ENCODE peak calls at places on chromosomes 6 and 20, in six cellular contexts. C, N, M, T, L and V are unnamed samples.

GRCh38 chr6:145816392-145816791 is 1.8 kb upstream of the FBXO30 start:
- DNase-seq in C (no peak), N (no peak), M (no peak), T (no peak), L (no peak), V (no peak)

GRCh38 chr20:47330933-47331708 is 25.4 kb downstream of the ZMYND8 start:
- DNase-seq in C (no peak), N (no peak), M (peak), T (no peak), L (peak), V (peak)

GRCh38 chr6:148192310-148192709 is 150.3 kb upstream of the SASH1 start:
- DNase-seq in C (no peak), N (no peak), M (no peak), T (no peak), L (peak), V (peak)

GRCh38 chr20:22921595-22922421 is 113.3 kb upstream of the SSTR4 start:
- DNase-seq in C (no peak), N (no peak), M (peak), T (no peak), L (peak), V (peak)

GRCh38 chr6:10071631-10072220 is 343.1 kb downstream of the TFAP2A start:
- DNase-seq in C (no peak), N (no peak), M (no peak), T (no peak), L (no peak), V (no peak)

GRCh38 chr6:170429457-170429856 is 122.9 kb downstream of the FAM120B start:
- DNase-seq in C (no peak), N (no peak), M (no peak), T (peak), L (peak), V (no peak)

GRCh38 chr6:134436281-134436815 is 118.4 kb upstream of the SGK1 start:
- DNase-seq in C (no peak), N (no peak), M (peak), T (peak), L (peak), V (peak)

GRCh38 chr6:144214622-144215401 is 64.5 kb downstream of the STX11 start:
- DNase-seq in C (no peak), N (no peak), M (no peak), T (no peak), L (no peak), V (no peak)

GRCh38 chr6:16766043-16766521 is 4.8 kb upstream of the ATXN1 start:
- DNase-seq in C (no peak), N (no peak), M (peak), T (no peak), L (peak), V (peak)

GRCh38 chr6:141463237-141463977 is 669.3 kb upstream of the GJE1 start:
- DNase-seq in C (no peak), N (no peak), M (no peak), T (no peak), L (peak), V (peak)

GRCh38 chr6:166318649-166319600 is 10.7 kb upstream of the PRR18 start:
- DNase-seq in C (no peak), N (no peak), M (no peak), T (peak), L (no peak), V (no peak)

GRCh38 chr6:30163090-30163917 is at the start of gene TRIM15:
- DNase-seq in C (no peak), N (no peak), M (no peak), T (no peak), L (no peak), V (no peak)

GRCh38 chr6:13248053-13248452 is 80.3 kb downstream of the TBC1D7 start:
- DNase-seq in C (no peak), N (no peak), M (no peak), T (peak), L (peak), V (peak)

GRCh38 chr6:28838289-28838633 is 85.5 kb downstream of the TRIM27 start:
- DNase-seq in C (no peak), N (peak), M (peak), T (peak), L (peak), V (peak)

GRCh38 chr20:63836335-63837133 is 5.5 kb upstream of the ZBTB46 start:
- DNase-seq in C (no peak), N (no peak), M (no peak), T (no peak), L (no peak), V (no peak)

GRCh38 chr6:907928-908327 is 215.0 kb upstream of the EXOC2 start:
- DNase-seq in C (no peak), N (no peak), M (no peak), T (no peak), L (no peak), V (no peak)

GRCh38 chr6:142929751-142930358 is 15.1 kb downstream of the HIVEP2 start:
- DNase-seq in C (no peak), N (no peak), M (no peak), T (no peak), L (peak), V (peak)

GRCh38 chr6:161169690-161170089 is 104.2 kb downstream of the AGPAT4 start:
- DNase-seq in C (no peak), N (no peak), M (no peak), T (peak), L (peak), V (peak)

GRCh38 chr6:131636880-131637792 is at the start of gene ENPP3:
- DNase-seq in C (no peak), N (no peak), M (no peak), T (no peak), L (no peak), V (peak)

GRCh38 chr6:30885999-30886896 is 1.9 kb downstream of the DDR1 start:
- DNase-seq in C (peak), N (peak), M (peak), T (peak), L (peak), V (peak)

GRCh38 chr20:15240801-15241200 is 903.4 kb upstream of the FLRT3 start:
- DNase-seq in C (no peak), N (no peak), M (no peak), T (no peak), L (no peak), V (no peak)

GRCh38 chr6:157242791-157243190 is 80.5 kb downstream of the TMEM242 start:
- DNase-seq in C (no peak), N (no peak), M (no peak), T (no peak), L (no peak), V (no peak)

GRCh38 chr6:148538251-148539190 is 195.9 kb downstream of the SASH1 start:
- DNase-seq in C (no peak), N (no peak), M (no peak), T (no peak), L (peak), V (peak)

GRCh38 chr6:119073307-119074051 is 5.0 kb downstream of the FAM184A start:
- DNase-seq in C (no peak), N (no peak), M (no peak), T (peak), L (no peak), V (no peak)

GRCh38 chr6:26556263-26557070 is 18.3 kb downstream of the HMGN4 start:
- DNase-seq in C (no peak), N (peak), M (peak), T (peak), L (peak), V (peak)

GRCh38 chr20:48786916-48787676 is 40.7 kb downstream of the PREX1 start:
- DNase-seq in C (no peak), N (no peak), M (no peak), T (no peak), L (no peak), V (no peak)

GRCh38 chr20:10715035-10715434 is 41.2 kb upstream of the JAG1 start:
- DNase-seq in C (no peak), N (no peak), M (no peak), T (no peak), L (peak), V (peak)

GRCh38 chr6:35259946-35260626 is 551 bp downstream of the ZNF76 start:
- DNase-seq in C (peak), N (peak), M (peak), T (peak), L (no peak), V (peak)

GRCh38 chr20:881051-881820 is 34.9 kb downstream of the ANGPT4 start:
- DNase-seq in C (no peak), N (no peak), M (no peak), T (peak), L (peak), V (peak)

GRCh38 chr6:47256361-47256760 is 53.3 kb downstream of the TNFRSF21 start:
- DNase-seq in C (no peak), N (no peak), M (no peak), T (no peak), L (no peak), V (no peak)

GRCh38 chr20:8117636-8118413 is 14.2 kb upstream of the PLCB1 start:
- DNase-seq in C (no peak), N (no peak), M (no peak), T (peak), L (no peak), V (no peak)

GRCh38 chr20:2837561-2837960 is 2.9 kb downstream of the PCED1A start:
- DNase-seq in C (no peak), N (no peak), M (no peak), T (no peak), L (no peak), V (no peak)

GRCh38 chr6:143634486-143634885 is 43.3 kb upstream of the PHACTR2 start:
- DNase-seq in C (no peak), N (no peak), M (peak), T (peak), L (no peak), V (peak)

GRCh38 chr6:79782775-79783174 is 151.6 kb downstream of the SH3BGRL2 start:
- DNase-seq in C (no peak), N (no peak), M (no peak), T (no peak), L (no peak), V (no peak)

GRCh38 chr6:79781916-79782315 is 150.8 kb downstream of the SH3BGRL2 start:
- DNase-seq in C (no peak), N (no peak), M (no peak), T (no peak), L (no peak), V (no peak)

GRCh38 chr6:79775222-79775621 is 144.1 kb downstream of the SH3BGRL2 start:
- DNase-seq in C (no peak), N (no peak), M (no peak), T (no peak), L (no peak), V (no peak)

GRCh38 chr6:79778794-79779193 is 147.7 kb downstream of the SH3BGRL2 start:
- DNase-seq in C (no peak), N (no peak), M (no peak), T (no peak), L (no peak), V (no peak)

DNA sequence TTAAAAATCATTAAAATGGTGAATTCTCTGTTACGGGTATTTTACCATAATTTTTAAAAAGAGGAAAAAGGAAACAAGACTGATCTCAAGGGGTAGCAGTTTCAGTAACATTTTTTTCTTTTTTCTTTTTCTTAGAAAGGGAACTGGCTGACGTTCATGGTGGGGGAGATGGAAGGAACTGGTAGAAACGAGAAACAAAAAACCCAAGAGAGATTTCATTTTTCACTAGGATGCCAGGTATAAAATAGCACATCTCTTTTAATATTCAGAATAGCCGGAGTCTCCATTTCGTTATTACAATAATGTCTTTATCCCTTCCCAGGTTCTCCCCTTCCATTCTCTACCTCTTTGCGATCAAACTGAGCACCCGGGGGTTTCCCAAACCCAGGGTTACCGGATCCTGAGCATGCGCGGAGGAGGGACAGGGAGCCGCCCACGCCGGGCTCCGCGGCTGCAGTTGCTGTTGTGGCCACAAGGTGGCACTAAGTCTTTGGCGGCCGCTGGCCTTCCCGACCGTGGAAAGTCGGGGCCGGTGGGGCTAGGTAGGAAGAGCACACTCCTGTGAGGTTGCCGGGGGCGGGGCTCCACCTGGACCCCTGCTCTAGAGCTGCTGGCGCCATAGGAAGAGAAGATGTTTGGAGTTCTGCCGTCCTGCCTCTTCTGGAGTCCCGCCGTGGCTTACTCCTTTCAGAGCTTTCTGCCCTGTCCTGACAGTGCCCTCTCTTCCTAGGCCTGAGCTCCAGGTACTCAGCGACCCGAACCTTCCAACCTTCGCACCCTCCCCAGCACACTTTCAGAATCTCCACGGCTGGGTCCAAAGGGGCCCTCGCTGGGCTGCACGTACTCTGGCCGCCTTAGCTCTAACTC is 146.8 kb downstream of the SH3BGRL2 start:
- DNase-seq in C (peak), N (peak), M (peak), T (peak), L (peak), V (peak)
- H3K4me3 ChIP-seq in C (no peak), N (no peak), M (peak), T (no peak), L (no peak), V (peak)

GRCh38 chr20:33404281-33404680 is 3.0 kb upstream of the CDK5RAP1 start:
- DNase-seq in C (no peak), N (no peak), M (no peak), T (no peak), L (no peak), V (no peak)

GRCh38 chr20:33407251-33407650 is 5.9 kb upstream of the CDK5RAP1 start:
- DNase-seq in C (no peak), N (no peak), M (no peak), T (no peak), L (peak), V (peak)

GRCh38 chr20:33399924-33400323 is 1.4 kb downstream of the CDK5RAP1 start:
- DNase-seq in C (no peak), N (no peak), M (no peak), T (no peak), L (no peak), V (no peak)

GRCh38 chr20:33401922-33402369 is 627 bp upstream of the CDK5RAP1 start:
- DNase-seq in C (no peak), N (no peak), M (no peak), T (no peak), L (no peak), V (no peak)

GRCh38 chr20:33401042-33401921 is at the start of gene CDK5RAP1:
- DNase-seq in C (peak), N (peak), M (peak), T (peak), L (peak), V (peak)
- H3K18ac ChIP-seq in C (peak), N (peak), M (peak), T (no peak), L (peak), V (peak)

GRCh38 chr20:31717478-31717946 is 5.2 kb downstream of the BCL2L1 start:
- DNase-seq in C (no peak), N (no peak), M (no peak), T (no peak), L (no peak), V (no peak)

GRCh38 chr20:31713312-31714049 is 9.2 kb downstream of the BCL2L1 start:
- DNase-seq in C (no peak), N (no peak), M (no peak), T (peak), L (peak), V (peak)

GRCh38 chr20:31716351-31716750 is 6.3 kb downstream of the BCL2L1 start:
- DNase-seq in C (no peak), N (no peak), M (no peak), T (no peak), L (no peak), V (no peak)

GRCh38 chr20:31716818-31717477 is 5.7 kb downstream of the BCL2L1 start:
- DNase-seq in C (no peak), N (no peak), M (no peak), T (no peak), L (no peak), V (no peak)

DNA sequence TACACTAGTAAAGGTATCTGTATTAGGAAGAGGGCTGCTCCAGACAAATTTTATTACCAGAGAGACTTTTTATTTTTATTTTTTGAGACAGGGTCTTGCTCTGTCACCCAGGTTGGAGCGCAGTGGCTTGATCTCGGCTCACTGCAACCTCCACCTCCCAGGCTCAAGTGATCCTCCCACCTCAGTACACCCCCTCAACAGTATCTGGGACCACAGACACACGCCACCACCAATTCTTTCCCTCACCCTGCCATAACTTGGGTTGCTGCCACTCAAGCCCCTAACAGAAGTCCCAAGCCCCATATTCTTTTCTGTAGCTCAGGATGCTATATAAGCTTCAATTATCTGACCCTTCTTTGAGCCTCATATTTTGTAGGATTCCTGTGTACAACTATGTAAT is 6.9 kb downstream of the BCL2L1 start:
- DNase-seq in C (no peak), N (no peak), M (no peak), T (no peak), L (no peak), V (no peak)
- H3K4me3 ChIP-seq in C (no peak), N (no peak), M (no peak), T (no peak), L (no peak), V (no peak)

DNA sequence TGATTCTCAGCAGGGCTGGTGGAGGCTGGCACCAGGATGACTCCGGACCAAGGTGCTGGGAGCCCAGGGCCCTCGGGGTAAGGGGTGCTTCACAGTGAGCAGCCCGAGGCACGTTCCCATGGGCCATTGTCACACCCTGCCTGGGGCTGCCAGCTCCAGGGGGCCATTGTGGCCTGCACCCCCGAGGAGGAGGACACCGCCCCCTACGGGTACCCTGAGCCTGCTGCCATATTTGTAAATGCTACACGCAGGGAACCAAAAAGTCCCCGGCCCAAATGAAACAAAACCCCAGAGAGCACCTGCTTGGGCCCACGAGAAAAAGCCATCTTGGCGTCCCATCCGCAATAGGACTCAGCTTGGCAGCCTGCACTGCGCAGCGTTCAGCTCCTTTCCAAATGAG is 64.7 kb upstream of the GATA5 start:
- DNase-seq in C (no peak), N (no peak), M (no peak), T (no peak), L (no peak), V (no peak)
- H3K18ac ChIP-seq in C (no peak), N (peak), M (no peak), T (no peak), L (no peak), V (no peak)

GRCh38 chr6:99619409-99619762 is 12.8 kb downstream of the PRDM13 start:
- DNase-seq in C (no peak), N (no peak), M (no peak), T (no peak), L (no peak), V (no peak)
- H3K4me3 ChIP-seq in C (peak), N (peak), M (no peak), T (no peak), L (no peak), V (no peak)

GRCh38 chr6:39317256-39317655 is 3.0 kb upstream of the KCNK17 start:
- DNase-seq in C (no peak), N (no peak), M (no peak), T (no peak), L (no peak), V (no peak)

GRCh38 chr6:39314273-39314790 is at the start of gene KCNK17:
- DNase-seq in C (no peak), N (no peak), M (no peak), T (peak), L (no peak), V (no peak)

GRCh38 chr6:39312912-39313525 is 1.2 kb downstream of the KCNK17 start:
- DNase-seq in C (no peak), N (no peak), M (no peak), T (no peak), L (no peak), V (no peak)

GRCh38 chr6:39310542-39310941 is 3.7 kb downstream of the KCNK17 start:
- DNase-seq in C (no peak), N (no peak), M (no peak), T (no peak), L (no peak), V (no peak)

GRCh38 chr6:39313526-39314272 is 520 bp downstream of the KCNK17 start:
- DNase-seq in C (no peak), N (peak), M (no peak), T (peak), L (no peak), V (no peak)
- H3K18ac ChIP-seq in C (peak), N (peak), M (no peak), T (no peak), L (no peak), V (no peak)

GRCh38 chr20:17946040-17946439 is 22.6 kb downstream of the SNX5 start:
- DNase-seq in C (no peak), N (no peak), M (no peak), T (no peak), L (no peak), V (no peak)
- H3K4me3 ChIP-seq in C (no peak), N (no peak), M (no peak), T (no peak), L (no peak), V (no peak)